ENCODE peak calls at places on chromosomes 2 and 18, in nine cellular contexts. M is AG04450; B is HEK293T; N is RCC 7860; U is nucleus accumbens; I is activated CD8-positive, alpha-beta memory T cell treated with anti-CD3 and anti-CD28 coated beads for 48 hours; Y is neuronal stem cell; R is stimulated activated CD8-positive, alpha-beta memory T cell treated with anti-CD3 and anti-CD28 coated beads, Interleukin-15, amount 100 ng/mL, for 24 hours; C is AG08396. O is an unnamed sample.

GRCh38 chr2:71008342-71008741 is 13.7 kb upstream of the TEX261 start:
- DNase-seq in M (no peak), B (peak; percentile 2), N (no peak), U (no peak), I (no peak), Y (no peak), R (no peak), C (no peak), O (no peak)

GRCh38 chr2:160432633-160433032 is 61.0 kb downstream of the RBMS1 start:
- DNase-seq in M (no peak), B (no peak), N (peak; percentile 94), U (no peak), I (no peak), Y (no peak), R (no peak), C (peak; percentile 54), O (no peak)

GRCh38 chr2:21104030-21104660 is 19.6 kb upstream of the TDRD15 start:
- DNase-seq in M (no peak), B (no peak), N (no peak), U (no peak), I (no peak), Y (no peak), R (no peak), C (no peak), O (no peak)

GRCh38 chr2:227134591-227134990 is 29.4 kb downstream of the COL4A4 start:
- DNase-seq in M (no peak), B (no peak), N (no peak), U (no peak), I (no peak), Y (no peak), R (no peak), C (no peak), O (no peak)

GRCh38 chr2:30234180-30234971 is 3.0 kb downstream of the LBH start:
- DNase-seq in M (peak; percentile 83), B (no peak), N (peak; percentile 95), U (no peak), I (no peak), Y (no peak), R (no peak), C (peak; percentile 84), O (no peak)

GRCh38 chr18:27685807-27686412 is 491.0 kb downstream of the CDH2 start:
- DNase-seq in M (peak; percentile 6), B (peak; percentile 20), N (no peak), U (no peak), I (no peak), Y (no peak), R (no peak), C (peak; percentile 25), O (peak; percentile 50)

GRCh38 chr2:129237966-129238725 is 741.3 kb upstream of the RAB6C start:
- DNase-seq in M (no peak), B (no peak), N (no peak), U (no peak), I (no peak), Y (no peak), R (no peak), C (no peak), O (no peak)

GRCh38 chr18:28357785-28358401 is 181.0 kb upstream of the CDH2 start:
- DNase-seq in M (no peak), B (peak; percentile 65), N (no peak), U (no peak), I (no peak), Y (no peak), R (no peak), C (no peak), O (no peak)

GRCh38 chr2:189221811-189222210 is 42.2 kb upstream of the COL5A2 start:
- DNase-seq in M (no peak), B (no peak), N (no peak), U (no peak), I (no peak), Y (no peak), R (no peak), C (no peak), O (no peak)

GRCh38 chr18:41499345-41499744 is 455.7 kb upstream of the PIK3C3 start:
- DNase-seq in M (no peak), B (no peak), N (no peak), U (no peak), I (no peak), Y (no peak), R (no peak), C (no peak), O (no peak)

GRCh38 chr2:88139203-88139702 is 11.4 kb upstream of the FABP1 start:
- DNase-seq in M (no peak), B (no peak), N (no peak), U (no peak), I (no peak), Y (no peak), R (no peak), C (no peak), O (no peak)

GRCh38 chr2:70995227-70995729 is 605 bp upstream of the TEX261 start:
- DNase-seq in M (no peak), B (peak; percentile 58), N (peak; percentile 22), U (no peak), I (no peak), Y (peak; percentile 21), R (no peak), C (no peak), O (no peak)

GRCh38 chr2:120243211-120243610 is 9.4 kb upstream of the RALB start:
- DNase-seq in M (no peak), B (no peak), N (peak; percentile 23), U (no peak), I (no peak), Y (no peak), R (no peak), C (no peak), O (no peak)

GRCh38 chr2:186181625-186182024 is 304.4 kb upstream of the ZC3H15 start:
- DNase-seq in M (no peak), B (no peak), N (no peak), U (no peak), I (no peak), Y (no peak), R (no peak), C (no peak), O (no peak)

GRCh38 chr18:24031916-24032315 is 17.4 kb downstream of the TTC39C start:
- DNase-seq in M (no peak), B (no peak), N (no peak), U (no peak), I (no peak), Y (no peak), R (no peak), C (no peak), O (no peak)

GRCh38 chr2:189116059-189116458 is 63.5 kb downstream of the COL5A2 start:
- DNase-seq in M (no peak), B (no peak), N (no peak), U (no peak), I (no peak), Y (no peak), R (no peak), C (no peak), O (no peak)

GRCh38 chr2:184302506-184302905 is 295.8 kb upstream of the ZNF804A start:
- DNase-seq in M (no peak), B (no peak), N (no peak), U (no peak), I (no peak), Y (no peak), R (no peak), C (no peak), O (no peak)

GRCh38 chr2:236818281-236819045 is 248.8 kb downstream of the ACKR3 start:
- DNase-seq in M (no peak), B (no peak), N (no peak), U (no peak), I (no peak), Y (no peak), R (no peak), C (no peak), O (no peak)

GRCh38 chr2:65294701-65295100 is 67.1 kb downstream of the ACTR2 start:
- DNase-seq in M (no peak), B (no peak), N (no peak), U (no peak), I (no peak), Y (no peak), R (no peak), C (no peak), O (no peak)

GRCh38 chr2:106614511-106615291 is 127.5 kb downstream of the CD8B2 start:
- DNase-seq in M (no peak), B (no peak), N (no peak), U (no peak), I (no peak), Y (no peak), R (no peak), C (no peak), O (no peak)

GRCh38 chr2:29219374-29219773 is 104.2 kb downstream of the CLIP4 start:
- DNase-seq in M (no peak), B (no peak), N (no peak), U (no peak), I (no peak), Y (no peak), R (no peak), C (no peak), O (no peak)

GRCh38 chr18:49025767-49026500 is 75.2 kb upstream of the SMAD7 start:
- DNase-seq in M (no peak), B (no peak), N (no peak), U (no peak), I (no peak), Y (no peak), R (no peak), C (no peak), O (no peak)